ENCODE peak calls at places on chromosomes 2 and 18, in eight cellular contexts. S is heart left ventricle; C is neuronal stem cell; J is adrenal gland; X is CD8-positive, alpha-beta T cell; I is body of pancreas; M is brain microvascular endothelial cell; E is naive thymus-derived CD4-positive, alpha-beta T cell. B is an unnamed sample.

GRCh38 chr18:41144444-41144843 is 810.6 kb upstream of the PIK3C3 start:
- DNase-seq in X (no peak), E (no peak), C (no peak), I (no peak), S (no peak), J (no peak), M (peak; percentile 56), B (no peak)

GRCh38 chr2:200003444-200003843 is 48.1 kb downstream of the MAIP1 start:
- DNase-seq in X (no peak), I (no peak), M (no peak), J (no peak), C (no peak), S (no peak), E (no peak), B (no peak)

GRCh38 chr2:13681936-13682335 is 950.6 kb upstream of the LRATD1 start:
- DNase-seq in I (no peak), X (no peak), J (no peak), E (no peak), M (no peak), C (no peak), S (no peak), B (no peak)

GRCh38 chr2:57965961-57966360 is 80.6 kb upstream of the VRK2 start:
- DNase-seq in J (no peak), M (no peak), I (no peak), E (no peak), S (no peak), X (no peak), C (no peak), B (no peak)

GRCh38 chr2:38653715-38654494 is 12.0 kb upstream of the GALM start:
- DNase-seq in J (no peak), E (no peak), X (no peak), S (no peak), I (no peak), C (no peak), M (no peak), B (no peak)

GRCh38 chr2:215435261-215435808 is 533 bp downstream of the FN1 start:
- DNase-seq in C (peak; percentile 62), I (peak; percentile 24), X (peak; percentile 6), M (no peak), S (peak; percentile 71), J (peak; percentile 15), E (peak; percentile 3), B (no peak)

GRCh38 chr2:71471276-71471675 is 17.9 kb downstream of the DYSF start:
- DNase-seq in S (no peak), E (no peak), J (no peak), I (no peak), C (no peak), X (no peak), M (peak; percentile 90), B (no peak)

GRCh38 chr18:45836242-45837215 is 11.1 kb downstream of the SIGLEC15 start:
- DNase-seq in X (no peak), S (peak; percentile 46), C (no peak), J (no peak), I (no peak), E (no peak), M (no peak), B (no peak)

GRCh38 chr2:31170071-31170698 is 31.9 kb upstream of the GALNT14 start:
- DNase-seq in S (peak; percentile 73), C (peak; percentile 56), J (peak; percentile 55), E (peak; percentile 28), M (peak; percentile 51), X (peak; percentile 36), I (peak; percentile 60), B (peak; percentile 56)

GRCh38 chr2:38823386-38823785 is 45.4 kb downstream of the GEMIN6 start:
- DNase-seq in C (no peak), E (no peak), M (no peak), S (no peak), X (no peak), J (no peak), I (no peak), B (no peak)

GRCh38 chr2:46094689-46095088 is 202.5 kb upstream of the EPAS1 start:
- DNase-seq in I (no peak), C (no peak), X (no peak), S (no peak), M (no peak), J (no peak), E (no peak), B (no peak)

GRCh38 chr2:105866439-105867170 is 121.9 kb downstream of the NCK2 start:
- DNase-seq in E (no peak), S (no peak), X (no peak), I (no peak), J (no peak), C (no peak), M (peak; percentile 31), B (no peak)

GRCh38 chr2:150212722-150213171 is 274.7 kb downstream of the RND3 start:
- DNase-seq in J (no peak), M (peak; percentile 17), C (no peak), I (no peak), S (no peak), X (no peak), E (no peak), B (no peak)

GRCh38 chr2:11702946-11703345 is 33.0 kb upstream of the NTSR2 start:
- DNase-seq in C (no peak), X (no peak), M (no peak), S (no peak), E (no peak), J (no peak), I (no peak), B (no peak)

GRCh38 chr2:155547571-155547970 is 785.0 kb downstream of the NR4A2 start:
- DNase-seq in E (no peak), X (no peak), I (no peak), C (no peak), S (no peak), J (no peak), M (no peak), B (no peak)
- H3K4me3 ChIP-seq in E (no peak overlapping the region), X (no peak overlapping the region), I (no peak overlapping the region), C (no peak overlapping the region), S (peak overlapping the region; percentile 49), J (no peak overlapping the region), M (no peak overlapping the region), B (no peak overlapping the region)

GRCh38 chr2:176103634-176104337 is 3.3 kb upstream of the HOXD11 start:
- DNase-seq in X (no peak), E (no peak), I (no peak), J (no peak), M (no peak), S (no peak), C (no peak), B (no peak)

GRCh38 chr2:176105727-176106635 is 1.1 kb upstream of the HOXD11 start:
- DNase-seq in M (no peak), E (no peak), I (no peak), X (no peak), J (no peak), C (no peak), S (no peak), B (no peak)

GRCh38 chr2:176105078-176105726 is 1.9 kb upstream of the HOXD11 start:
- DNase-seq in X (no peak), S (no peak), J (no peak), I (no peak), E (no peak), C (no peak), M (no peak), B (no peak)

GRCh38 chr2:176102309-176102866 is 2.8 kb downstream of the HOXD12 start:
- DNase-seq in I (no peak), X (no peak), J (no peak), E (no peak), S (no peak), M (no peak), C (no peak), B (no peak)

DNA sequence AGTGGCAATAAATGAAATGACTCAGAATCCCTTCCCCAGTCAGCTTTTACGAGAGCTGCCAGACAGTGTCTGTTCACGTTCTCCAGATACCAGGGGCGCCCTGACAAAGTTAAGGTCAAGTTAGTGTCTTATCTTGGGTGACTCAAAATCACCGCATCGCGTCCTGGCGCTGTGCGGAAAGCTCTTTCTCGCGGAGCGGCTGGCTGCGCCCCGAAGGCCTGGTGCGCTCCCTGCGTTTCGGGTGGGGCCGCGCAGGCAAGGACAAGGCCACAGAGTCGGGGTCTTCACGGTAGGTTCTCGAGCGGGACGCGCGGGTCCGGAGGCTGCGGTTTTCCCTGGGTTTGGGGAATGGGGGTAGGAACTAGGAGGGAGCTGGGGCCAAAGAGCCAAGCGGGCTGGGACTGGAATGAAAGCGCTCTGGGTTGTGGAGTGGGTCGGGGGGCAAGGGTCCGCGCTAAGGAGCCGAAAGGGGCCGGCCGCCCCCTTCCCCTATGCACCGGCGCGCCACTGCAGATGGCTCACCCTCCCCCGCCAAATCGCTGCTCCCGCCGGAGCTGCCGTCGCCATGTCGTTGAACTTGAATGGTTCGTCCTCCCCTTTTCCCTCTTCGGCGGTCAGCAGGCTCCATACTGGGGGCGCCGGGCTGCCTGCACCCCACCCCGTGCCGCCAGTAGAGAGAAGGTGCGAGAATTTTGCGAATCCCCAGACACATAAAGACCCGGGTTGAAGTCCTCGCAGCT is 2.6 kb upstream of the HOXD11 start:
- DNase-seq in I (no peak), M (no peak), J (peak; percentile 55), X (no peak), E (no peak), S (no peak), C (no peak), B (no peak)
- H3K4me3 ChIP-seq in I (no peak overlapping the region), M (no peak overlapping the region), J (no peak overlapping the region), X (no peak overlapping the region), E (no peak overlapping the region), S (no peak overlapping the region), C (no peak overlapping the region), B (no peak overlapping the region)

DNA sequence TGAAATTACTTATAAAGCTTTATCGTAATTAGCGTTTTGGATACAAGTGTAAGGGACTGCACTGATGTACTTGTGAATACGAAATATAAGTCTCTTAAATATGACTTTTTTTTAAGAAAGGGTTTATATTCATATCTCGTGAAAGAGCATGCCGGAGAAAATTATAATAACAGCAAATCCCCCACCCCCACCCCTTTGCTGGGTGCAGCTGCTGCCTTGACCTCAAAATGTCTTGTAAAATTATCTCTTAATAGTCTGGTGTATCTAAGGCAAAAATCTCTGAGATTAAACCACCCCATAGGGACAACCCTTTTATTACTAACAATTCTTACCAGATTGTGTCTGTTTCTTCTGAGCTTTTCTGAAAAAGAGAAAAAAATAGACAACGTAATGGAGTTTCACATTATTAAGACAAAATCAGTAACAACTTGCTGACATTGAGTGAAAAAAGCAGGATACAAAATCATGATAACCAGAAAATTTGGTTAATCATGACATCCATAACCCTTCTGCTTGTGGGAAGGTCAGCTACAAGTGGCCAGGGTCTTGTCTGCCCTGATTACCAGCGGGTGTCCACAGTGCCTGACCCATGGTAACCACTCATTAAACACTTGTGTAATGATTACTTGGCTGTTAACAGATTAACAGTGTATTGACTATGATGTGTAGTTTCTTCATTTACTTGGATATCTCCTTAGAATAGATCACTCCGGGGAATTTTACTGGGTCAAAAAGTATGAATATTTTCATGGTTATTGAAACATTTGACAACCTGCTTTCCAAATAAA is 1.5 kb downstream of the STRADB start:
- DNase-seq in S (no peak), M (no peak), C (no peak), E (no peak), J (no peak), X (no peak), I (no peak), B (no peak)
- H3K4me3 ChIP-seq in S (peak overlapping the region; percentile 83), M (peak overlapping the region; percentile 90), C (no peak overlapping the region), E (peak overlapping the region; percentile 96), J (peak overlapping the region; percentile 73), X (no peak overlapping the region), I (no peak overlapping the region), B (no peak overlapping the region)

GRCh38 chr18:58669731-58670379 is 1.4 kb upstream of the MALT1 start:
- DNase-seq in I (no peak), M (peak; percentile 20), S (no peak), E (no peak), J (no peak), C (no peak), X (no peak), B (no peak)
- H3K4me3 ChIP-seq in I (no peak overlapping the region), M (no peak overlapping the region), S (peak overlapping the region; percentile 83), E (no peak overlapping the region), J (no peak overlapping the region), C (no peak overlapping the region), X (no peak overlapping the region), B (no peak overlapping the region)

GRCh38 chr2:19863303-19864041 is 38.3 kb downstream of the TTC32 start:
- DNase-seq in S (peak; percentile 88), C (peak; percentile 78), J (peak; percentile 71), M (peak; percentile 31), I (peak; percentile 71), X (peak; percentile 74), E (peak; percentile 77), B (no peak)
- H3K4me3 ChIP-seq in S (peak overlapping the region; percentile 26), C (peak overlapping the region; percentile 69), J (no peak overlapping the region), M (peak overlapping the region; percentile 30), I (no peak overlapping the region), X (peak overlapping the region; percentile 28), E (no peak overlapping the region), B (no peak overlapping the region)